ENCODE peak calls at places on chromosomes 4 and X, in seven cellular contexts. One of them, this sample, is unnamed.

GRCh38 chr4:130336585-130337217 is 1240.7 kb downstream of the C4orf33 start:
- DNase-seq in left ventricle myocardium inferior: no peak
- DNase-seq in GM12878: no peak
- DNase-seq in pancreas: no peak
- DNase-seq in heart right ventricle: no peak
- DNase-seq in AG04449: no peak
- DNase-seq in AG10803: peak; percentile 18
- DNase-seq in this sample: no peak

GRCh38 chr4:102647117-102647516 is 113.7 kb downstream of the MANBA start:
- DNase-seq in GM12878: no peak
- DNase-seq in AG04449: no peak
- DNase-seq in pancreas: no peak
- DNase-seq in AG10803: no peak
- DNase-seq in left ventricle myocardium inferior: no peak
- DNase-seq in heart right ventricle: no peak
- DNase-seq in this sample: no peak

GRCh38 chr4:120331486-120332281 is 265.0 kb upstream of the MAD2L1 start:
- DNase-seq in pancreas: peak; percentile 55
- DNase-seq in AG10803: no peak
- DNase-seq in left ventricle myocardium inferior: no peak
- DNase-seq in heart right ventricle: no peak
- DNase-seq in AG04449: no peak
- DNase-seq in GM12878: no peak
- DNase-seq in this sample: no peak

GRCh38 chr4:7767966-7768365 is 171.7 kb downstream of the AFAP1 start:
- DNase-seq in AG10803: no peak
- DNase-seq in left ventricle myocardium inferior: peak; percentile 7
- DNase-seq in GM12878: no peak
- DNase-seq in AG04449: no peak
- DNase-seq in pancreas: no peak
- DNase-seq in heart right ventricle: no peak
- DNase-seq in this sample: no peak

GRCh38 chrX:130419263-130419662 is 17.5 kb downstream of the RBMX2 start:
- DNase-seq in left ventricle myocardium inferior: no peak
- DNase-seq in AG10803: no peak
- DNase-seq in pancreas: no peak
- DNase-seq in heart right ventricle: no peak
- DNase-seq in GM12878: no peak
- DNase-seq in AG04449: no peak
- DNase-seq in this sample: no peak

GRCh38 chr4:44186850-44187246 is 261.8 kb downstream of the KCTD8 start:
- DNase-seq in left ventricle myocardium inferior: no peak
- DNase-seq in AG04449: no peak
- DNase-seq in AG10803: no peak
- DNase-seq in GM12878: no peak
- DNase-seq in pancreas: no peak
- DNase-seq in heart right ventricle: no peak
- DNase-seq in this sample: no peak

GRCh38 chr4:169931996-169932395 is 94.2 kb downstream of the MFAP3L start:
- DNase-seq in GM12878: no peak
- DNase-seq in heart right ventricle: no peak
- DNase-seq in left ventricle myocardium inferior: no peak
- DNase-seq in AG10803: no peak
- DNase-seq in AG04449: no peak
- DNase-seq in pancreas: no peak
- DNase-seq in this sample: no peak

GRCh38 chrX:136920001-136920400 is 39.5 kb upstream of the RBMX start:
- DNase-seq in pancreas: no peak
- DNase-seq in AG04449: no peak
- DNase-seq in GM12878: no peak
- DNase-seq in left ventricle myocardium inferior: no peak
- DNase-seq in heart right ventricle: no peak
- DNase-seq in AG10803: no peak
- DNase-seq in this sample: no peak

GRCh38 chrX:113726466-113726865 is 857.4 kb upstream of the HTR2C start:
- DNase-seq in pancreas: no peak
- DNase-seq in left ventricle myocardium inferior: no peak
- DNase-seq in GM12878: no peak
- DNase-seq in AG10803: no peak
- DNase-seq in heart right ventricle: no peak
- DNase-seq in AG04449: no peak
- DNase-seq in this sample: no peak

GRCh38 chr4:64781737-64782326 is 372.6 kb upstream of the TECRL start:
- DNase-seq in left ventricle myocardium inferior: no peak
- DNase-seq in heart right ventricle: no peak
- DNase-seq in AG04449: no peak
- DNase-seq in pancreas: no peak
- DNase-seq in AG10803: peak; percentile 9
- DNase-seq in GM12878: no peak
- DNase-seq in this sample: no peak

GRCh38 chrX:22063284-22063683 is 31.2 kb downstream of the PHEX start:
- DNase-seq in AG04449: no peak
- DNase-seq in GM12878: peak; percentile 64
- DNase-seq in left ventricle myocardium inferior: no peak
- DNase-seq in heart right ventricle: no peak
- DNase-seq in AG10803: no peak
- DNase-seq in pancreas: no peak
- DNase-seq in this sample: peak; percentile 74

GRCh38 chrX:133655262-133655913 is 240.1 kb upstream of the GPC4 start:
- DNase-seq in AG10803: peak; percentile 27
- DNase-seq in heart right ventricle: no peak
- DNase-seq in GM12878: no peak
- DNase-seq in AG04449: no peak
- DNase-seq in pancreas: no peak
- DNase-seq in left ventricle myocardium inferior: no peak
- DNase-seq in this sample: no peak

GRCh38 chr4:21605006-21605405 is 343.6 kb downstream of the KCNIP4 start:
- DNase-seq in AG10803: no peak
- DNase-seq in pancreas: no peak
- DNase-seq in left ventricle myocardium inferior: no peak
- DNase-seq in AG04449: no peak
- DNase-seq in GM12878: no peak
- DNase-seq in heart right ventricle: no peak
- DNase-seq in this sample: no peak

GRCh38 chr4:153816542-153816941 is 27.7 kb upstream of the SFRP2 start:
- DNase-seq in AG04449: no peak
- DNase-seq in AG10803: no peak
- DNase-seq in heart right ventricle: no peak
- DNase-seq in pancreas: no peak
- DNase-seq in GM12878: no peak
- DNase-seq in left ventricle myocardium inferior: no peak
- DNase-seq in this sample: no peak

GRCh38 chr4:31234494-31234893 is 514.3 kb downstream of the PCDH7 start:
- DNase-seq in AG04449: no peak
- DNase-seq in heart right ventricle: no peak
- DNase-seq in AG10803: no peak
- DNase-seq in left ventricle myocardium inferior: no peak
- DNase-seq in pancreas: no peak
- DNase-seq in GM12878: peak; percentile 3
- DNase-seq in this sample: no peak

GRCh38 chr4:22480928-22481327 is 34.9 kb downstream of the ADGRA3 start:
- DNase-seq in AG10803: no peak
- DNase-seq in heart right ventricle: no peak
- DNase-seq in AG04449: no peak
- DNase-seq in GM12878: no peak
- DNase-seq in pancreas: no peak
- DNase-seq in left ventricle myocardium inferior: no peak
- DNase-seq in this sample: no peak

GRCh38 chr4:85762204-85762884 is 287.4 kb downstream of the ARHGAP24 start:
- DNase-seq in heart right ventricle: no peak
- DNase-seq in GM12878: no peak
- DNase-seq in left ventricle myocardium inferior: no peak
- DNase-seq in AG04449: peak; percentile 65
- DNase-seq in AG10803: peak; percentile 91
- DNase-seq in pancreas: peak; percentile 23
- DNase-seq in this sample: no peak

GRCh38 chrX:78997870-78998558 is 52.8 kb downstream of the P2RY10 start:
- DNase-seq in AG04449: no peak
- DNase-seq in heart right ventricle: no peak
- DNase-seq in pancreas: no peak
- DNase-seq in AG10803: no peak
- DNase-seq in GM12878: no peak
- DNase-seq in left ventricle myocardium inferior: no peak
- DNase-seq in this sample: no peak

GRCh38 chr4:15836362-15836761 is 58.2 kb downstream of the CD38 start:
- DNase-seq in GM12878: no peak
- DNase-seq in AG10803: no peak
- DNase-seq in left ventricle myocardium inferior: no peak
- DNase-seq in AG04449: no peak
- DNase-seq in pancreas: no peak
- DNase-seq in heart right ventricle: no peak
- DNase-seq in this sample: no peak

GRCh38 chr4:117983541-117984451 is 50.5 kb upstream of the NDST3 start:
- DNase-seq in AG04449: no peak
- DNase-seq in left ventricle myocardium inferior: no peak
- DNase-seq in GM12878: no peak
- DNase-seq in heart right ventricle: no peak
- DNase-seq in pancreas: no peak
- DNase-seq in AG10803: no peak
- DNase-seq in this sample: no peak

GRCh38 chr4:2089222-2089621 is 30.1 kb downstream of the NAT8L start:
- DNase-seq in AG10803: no peak
- DNase-seq in heart right ventricle: no peak
- DNase-seq in left ventricle myocardium inferior: no peak
- DNase-seq in GM12878: no peak
- DNase-seq in AG04449: no peak
- DNase-seq in pancreas: no peak
- DNase-seq in this sample: no peak

GRCh38 chr4:168615294-168615693 is 118.4 kb downstream of the PALLD start:
- DNase-seq in AG04449: peak; percentile 79
- DNase-seq in AG10803: peak; percentile 99
- DNase-seq in GM12878: no peak
- DNase-seq in heart right ventricle: no peak
- DNase-seq in left ventricle myocardium inferior: no peak
- DNase-seq in pancreas: no peak
- DNase-seq in this sample: no peak

DNA sequence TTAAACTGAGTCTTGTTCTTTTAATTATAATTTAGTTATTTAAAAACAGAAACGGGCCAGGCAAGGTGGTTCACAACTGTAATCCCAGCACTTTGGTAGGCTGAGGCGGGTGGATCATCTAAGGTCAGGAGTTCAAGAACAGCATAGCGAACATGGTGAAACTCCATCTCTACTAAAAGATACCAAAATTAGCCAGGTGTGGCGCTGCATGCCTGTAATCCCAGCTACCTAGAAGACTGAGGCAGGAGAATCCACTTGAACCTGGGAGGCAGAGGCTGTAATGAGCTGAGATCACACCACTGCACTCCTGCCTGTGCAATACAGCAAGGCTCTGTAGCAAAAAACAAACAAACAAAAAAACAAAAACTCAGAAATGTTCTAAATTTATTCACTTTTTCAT is 852.9 kb downstream of the TECRL start:
- DNase-seq in AG10803: no peak
- DNase-seq in left ventricle myocardium inferior: no peak
- DNase-seq in AG04449: no peak
- DNase-seq in pancreas: no peak
- DNase-seq in heart right ventricle: no peak
- DNase-seq in GM12878: no peak
- DNase-seq in this sample: no peak
- TF ChIP-seq CTCF in AG10803: no peak
- TF ChIP-seq CTCF in left ventricle myocardium inferior: no peak
- TF ChIP-seq CTCF in AG04449: no peak
- TF ChIP-seq CTCF in pancreas: no peak
- TF ChIP-seq CTCF in heart right ventricle: no peak
- TF ChIP-seq CTCF in GM12878: no peak
- TF ChIP-seq CTCF in this sample: no peak

GRCh38 chrX:30592846-30593245 is 15.3 kb upstream of the TASL start:
- DNase-seq in heart right ventricle: no peak
- DNase-seq in AG04449: no peak
- DNase-seq in GM12878: no peak
- DNase-seq in pancreas: no peak
- DNase-seq in left ventricle myocardium inferior: no peak
- DNase-seq in AG10803: no peak
- DNase-seq in this sample: no peak

GRCh38 chrX:30593435-30594200 is 16.1 kb upstream of the TASL start:
- DNase-seq in GM12878: no peak
- DNase-seq in heart right ventricle: no peak
- DNase-seq in left ventricle myocardium inferior: no peak
- DNase-seq in AG10803: no peak
- DNase-seq in AG04449: no peak
- DNase-seq in pancreas: peak; percentile 10
- DNase-seq in this sample: peak; percentile 42

GRCh38 chrX:30597258-30598012 is 19.9 kb upstream of the TASL start:
- DNase-seq in left ventricle myocardium inferior: no peak
- DNase-seq in pancreas: peak; percentile 4
- DNase-seq in AG10803: no peak
- DNase-seq in heart right ventricle: no peak
- DNase-seq in AG04449: no peak
- DNase-seq in GM12878: peak; percentile 53
- DNase-seq in this sample: peak; percentile 58
- H3K4me3 ChIP-seq in left ventricle myocardium inferior: no peak overlapping the region
- H3K4me3 ChIP-seq in pancreas: no peak overlapping the region
- H3K4me3 ChIP-seq in AG10803: no peak overlapping the region
- H3K4me3 ChIP-seq in heart right ventricle: no peak overlapping the region
- H3K4me3 ChIP-seq in AG04449: no peak overlapping the region
- H3K4me3 ChIP-seq in GM12878: peak overlapping the region; percentile 29
- H3K4me3 ChIP-seq in this sample: no peak overlapping the region

GRCh38 chr4:5267418-5267817 is 216.1 kb downstream of the STK32B start:
- DNase-seq in AG10803: peak; percentile 31
- DNase-seq in pancreas: no peak
- DNase-seq in left ventricle myocardium inferior: no peak
- DNase-seq in AG04449: no peak
- DNase-seq in GM12878: no peak
- DNase-seq in heart right ventricle: no peak
- DNase-seq in this sample: no peak

DNA sequence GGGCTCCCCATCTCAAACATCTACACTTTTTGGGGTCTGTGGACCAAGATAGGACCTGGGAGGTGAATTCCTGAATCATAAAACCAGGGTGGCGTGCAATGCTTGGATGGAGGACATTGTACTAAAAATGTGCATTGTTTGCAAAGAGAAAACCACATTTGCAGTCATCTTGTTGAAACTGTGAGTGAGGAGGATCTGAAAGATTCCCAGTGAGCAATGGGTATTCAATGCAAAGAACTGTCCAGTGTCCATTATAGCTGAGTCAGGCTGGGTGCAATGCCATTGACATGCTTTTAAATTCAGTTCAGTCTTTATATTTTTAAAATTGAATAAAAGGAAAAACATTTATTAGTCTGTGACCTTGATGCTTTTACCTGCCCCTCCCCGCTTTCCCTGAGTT is 215.7 kb downstream of the STK32B start:
- DNase-seq in left ventricle myocardium inferior: no peak
- DNase-seq in GM12878: no peak
- DNase-seq in pancreas: no peak
- DNase-seq in AG10803: peak; percentile 31
- DNase-seq in heart right ventricle: no peak
- DNase-seq in AG04449: no peak
- DNase-seq in this sample: no peak
- TF ChIP-seq CTCF in left ventricle myocardium inferior: no peak
- TF ChIP-seq CTCF in GM12878: no peak
- TF ChIP-seq CTCF in pancreas: no peak
- TF ChIP-seq CTCF in AG10803: no peak
- TF ChIP-seq CTCF in heart right ventricle: no peak
- TF ChIP-seq CTCF in AG04449: no peak
- TF ChIP-seq CTCF in this sample: no peak

DNA sequence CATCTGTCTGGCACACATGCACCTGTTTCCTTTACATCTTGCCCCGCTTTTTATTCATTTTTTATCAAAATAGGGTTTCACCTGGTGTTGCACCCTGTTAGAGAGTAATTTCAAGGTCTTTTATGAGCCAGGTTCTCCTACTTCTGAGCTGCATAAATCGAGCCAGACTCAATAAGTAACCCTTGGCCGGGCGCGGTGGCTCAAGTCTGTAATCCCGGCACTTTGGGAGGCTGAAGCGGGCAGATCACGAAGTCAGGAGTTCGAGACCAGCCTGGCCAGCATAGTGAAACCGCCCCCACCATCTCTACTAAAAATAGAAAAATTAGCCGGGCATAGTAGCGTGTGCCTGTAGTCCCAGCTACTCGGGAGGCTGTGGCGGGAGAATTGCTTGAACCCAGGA is 1.0 kb upstream of the PPP2R3B start:
- DNase-seq in pancreas: no peak
- DNase-seq in heart right ventricle: no peak
- DNase-seq in AG10803: no peak
- DNase-seq in GM12878: no peak
- DNase-seq in left ventricle myocardium inferior: no peak
- DNase-seq in AG04449: no peak
- DNase-seq in this sample: no peak
- H3K4me3 ChIP-seq in pancreas: peak overlapping the region; percentile 9
- H3K4me3 ChIP-seq in heart right ventricle: peak overlapping the region; percentile 89
- H3K4me3 ChIP-seq in AG10803: peak overlapping the region; percentile 64
- H3K4me3 ChIP-seq in GM12878: peak overlapping the region; percentile 65
- H3K4me3 ChIP-seq in left ventricle myocardium inferior: peak overlapping the region; percentile 78
- H3K4me3 ChIP-seq in AG04449: peak overlapping the region; percentile 93
- H3K4me3 ChIP-seq in this sample: peak overlapping the region; percentile 71